ENCODE peak calls at places on chromosome 15, in five cellular contexts. G is NAMALWA, L is heart right ventricle, C is IMR-90, Q is GM03348. I is an unnamed sample.

GRCh38 chr15:36361351-36361870 is 218.0 kb upstream of the CDIN1 start:
- DNase-seq in G (no peak), L (no peak), C (peak; percentile 77), Q (no peak), I (no peak)

GRCh38 chr15:58593870-58594269 is 155.6 kb downstream of the ADAM10 start:
- DNase-seq in G (no peak), L (no peak), C (no peak), Q (no peak), I (no peak)

GRCh38 chr15:75349851-75350588 is 3.2 kb downstream of the NEIL1 start:
- DNase-seq in G (peak; percentile 94), L (no peak), C (no peak), Q (no peak), I (peak; percentile 54)

GRCh38 chr15:29822100-29822684 is at the start of gene TJP1:
- DNase-seq in G (no peak), L (peak; percentile 84), C (peak; percentile 74), Q (peak; percentile 95), I (peak; percentile 68)

GRCh38 chr15:45631831-45632230 is 3.0 kb upstream of the SQOR start:
- DNase-seq in G (no peak), L (no peak), C (peak; percentile 45), Q (no peak), I (no peak)

GRCh38 chr15:70793694-70794093 is 30.3 kb upstream of the UACA start:
- DNase-seq in G (no peak), L (no peak), C (no peak), Q (no peak), I (no peak)

GRCh38 chr15:35170216-35170615 is 85.1 kb upstream of the NANOGP8 start:
- DNase-seq in G (no peak), L (no peak), C (peak; percentile 68), Q (no peak), I (no peak)

GRCh38 chr15:31156226-31156625 is 54.7 kb upstream of the TRPM1 start:
- DNase-seq in G (no peak), L (no peak), C (no peak), Q (no peak), I (no peak)

GRCh38 chr15:62119224-62119925 is 45.7 kb downstream of the C2CD4B start:
- DNase-seq in G (no peak), L (no peak), C (peak; percentile 97), Q (peak; percentile 84), I (no peak)

GRCh38 chr15:99114511-99115299 is 9.8 kb downstream of the SYNM start:
- DNase-seq in G (no peak), L (peak; percentile 38), C (no peak), Q (no peak), I (no peak)

GRCh38 chr15:67109141-67110034 is 44.0 kb downstream of the SMAD3 start:
- DNase-seq in G (peak; percentile 90), L (peak; percentile 72), C (peak; percentile 99), Q (peak; percentile 80), I (no peak)

GRCh38 chr15:50710585-50710984 is 24.0 kb upstream of the TRPM7 start:
- DNase-seq in G (no peak), L (no peak), C (no peak), Q (no peak), I (no peak)

GRCh38 chr15:48766196-48766595 is 44.7 kb downstream of the CEP152 start:
- DNase-seq in G (no peak), L (no peak), C (peak; percentile 52), Q (no peak), I (peak; percentile 10)

GRCh38 chr15:40441736-40442531 is 1.2 kb downstream of the BAHD1 start:
- DNase-seq in G (peak; percentile 47), L (no peak), C (no peak), Q (peak; percentile 61), I (peak; percentile 40)

GRCh38 chr15:97903560-97904195 is 56.8 kb upstream of the ARRDC4 start:
- DNase-seq in G (no peak), L (no peak), C (no peak), Q (no peak), I (no peak)

GRCh38 chr15:66830358-66830757 is 128.3 kb downstream of the SMAD6 start:
- DNase-seq in G (no peak), L (peak; percentile 37), C (peak; percentile 72), Q (peak; percentile 71), I (no peak)

GRCh38 chr15:91866371-91866905 is 12.9 kb downstream of the SLCO3A1 start:
- DNase-seq in G (no peak), L (peak; percentile 32), C (peak; percentile 22), Q (peak; percentile 39), I (no peak)

GRCh38 chr15:90348456-90348855 is 3.6 kb upstream of the ZNF774 start:
- DNase-seq in G (no peak), L (no peak), C (no peak), Q (no peak), I (no peak)

GRCh38 chr15:43550527-43551363 is 33.3 kb downstream of the MAP1A start:
- DNase-seq in G (no peak), L (no peak), C (peak; percentile 59), Q (peak; percentile 59), I (no peak)

GRCh38 chr15:91604122-91604521 is 249.4 kb upstream of the SLCO3A1 start:
- DNase-seq in G (no peak), L (no peak), C (no peak), Q (no peak), I (no peak)

GRCh38 chr15:76259392-76259791 is 51.9 kb downstream of the ETFA start:
- DNase-seq in G (no peak), L (no peak), C (no peak), Q (no peak), I (no peak)

GRCh38 chr15:73601449-73602425 is 31.5 kb downstream of the NPTN start:
- DNase-seq in G (no peak), L (no peak), C (peak; percentile 61), Q (peak; percentile 53), I (peak; percentile 52)

GRCh38 chr15:76953913-76954312 is 22.4 kb downstream of the RCN2 start:
- DNase-seq in G (no peak), L (no peak), C (no peak), Q (no peak), I (no peak)

GRCh38 chr15:83559310-83559966 is 94.5 kb upstream of the ADAMTSL3 start:
- DNase-seq in G (peak; percentile 80), L (no peak), C (peak; percentile 61), Q (peak; percentile 85), I (no peak)

GRCh38 chr15:41814534-41814933 is 13.4 kb upstream of the JMJD7 start:
- DNase-seq in G (no peak), L (no peak), C (no peak), Q (no peak), I (no peak)

GRCh38 chr15:81304226-81304625 is 19.7 kb downstream of the STARD5 start:
- DNase-seq in G (no peak), L (no peak), C (peak; percentile 80), Q (peak; percentile 40), I (no peak)

GRCh38 chr15:32642667-32643425 is 1.3 kb downstream of the SCG5 start:
- DNase-seq in G (no peak), L (no peak), C (peak; percentile 58), Q (no peak), I (no peak)

GRCh38 chr15:62658498-62658897 is 384.0 kb upstream of the TPM1 start:
- DNase-seq in G (no peak), L (peak; percentile 14), C (no peak), Q (no peak), I (no peak)

GRCh38 chr15:25939122-25939521 is 76.0 kb upstream of the ATP10A start:
- DNase-seq in G (peak; percentile 73), L (no peak), C (no peak), Q (no peak), I (no peak)

GRCh38 chr15:59160880-59161593 is 45.6 kb upstream of the LDHAL6B start:
- DNase-seq in G (peak; percentile 71), L (no peak), C (peak; percentile 20), Q (no peak), I (no peak)

GRCh38 chr15:60589728-60590127 is 110.8 kb upstream of the ICE2 start:
- DNase-seq in G (no peak), L (no peak), C (peak; percentile 21), Q (peak; percentile 24), I (no peak)

GRCh38 chr15:99732268-99732641 is 982 bp downstream of the LYSMD4 start:
- DNase-seq in G (no peak), L (no peak), C (peak; percentile 20), Q (peak; percentile 43), I (no peak)

GRCh38 chr15:74653426-74654082 is 37.9 kb downstream of the CLK3 start:
- DNase-seq in G (no peak), L (no peak), C (peak; percentile 59), Q (peak; percentile 86), I (peak; percentile 71)

GRCh38 chr15:69576948-69577351 is 124.3 kb downstream of the RPLP1 start:
- DNase-seq in G (no peak), L (no peak), C (no peak), Q (no peak), I (peak; percentile 40)

GRCh38 chr15:83571820-83572707 is 81.9 kb upstream of the ADAMTSL3 start:
- DNase-seq in G (peak; percentile 63), L (no peak), C (peak; percentile 19), Q (peak; percentile 66), I (no peak)

GRCh38 chr15:100383302-100384107 is 41.7 kb upstream of the ADAMTS17 start:
- DNase-seq in G (peak; percentile 33), L (no peak), C (no peak), Q (no peak), I (peak; percentile 22)

GRCh38 chr15:95565201-95565600 is 765.3 kb upstream of the NR2F2 start:
- DNase-seq in G (no peak), L (no peak), C (no peak), Q (no peak), I (no peak)

GRCh38 chr15:48467801-48468200 is 136.6 kb downstream of the DUT start:
- DNase-seq in G (no peak), L (no peak), C (no peak), Q (no peak), I (no peak)